ENCODE peak calls at places on chromosomes 5 and 9, in nine cellular contexts. One of them, this sample, is unnamed.

GRCh38 chr9:90458485-90458884 is 184.1 kb downstream of the DIRAS2 start:
- DNase-seq in HL-60: no peak
- DNase-seq in fibroblast of mammary gland: no peak
- DNase-seq in AG10803: no peak
- DNase-seq in lower leg skin: no peak
- DNase-seq in AG04450: no peak
- DNase-seq in heart left ventricle: no peak
- DNase-seq in sigmoid colon: no peak
- DNase-seq in GM12865: no peak
- DNase-seq in this sample: no peak

GRCh38 chr5:135177591-135177990 is 143.6 kb upstream of the PITX1 start:
- DNase-seq in HL-60: no peak
- DNase-seq in fibroblast of mammary gland: no peak
- DNase-seq in AG10803: no peak
- DNase-seq in lower leg skin: no peak
- DNase-seq in AG04450: no peak
- DNase-seq in heart left ventricle: no peak
- DNase-seq in sigmoid colon: no peak
- DNase-seq in GM12865: no peak
- DNase-seq in this sample: no peak

GRCh38 chr5:86974910-86975309 is 292.8 kb upstream of the RASA1 start:
- DNase-seq in HL-60: no peak
- DNase-seq in fibroblast of mammary gland: peak
- DNase-seq in AG10803: peak
- DNase-seq in lower leg skin: no peak
- DNase-seq in AG04450: no peak
- DNase-seq in heart left ventricle: no peak
- DNase-seq in sigmoid colon: no peak
- DNase-seq in GM12865: no peak
- DNase-seq in this sample: no peak

GRCh38 chr5:112656456-112656855 is 81.2 kb upstream of the APC start:
- DNase-seq in HL-60: no peak
- DNase-seq in fibroblast of mammary gland: no peak
- DNase-seq in AG10803: no peak
- DNase-seq in lower leg skin: no peak
- DNase-seq in AG04450: no peak
- DNase-seq in heart left ventricle: no peak
- DNase-seq in sigmoid colon: no peak
- DNase-seq in GM12865: no peak
- DNase-seq in this sample: no peak

GRCh38 chr5:111998871-111999270 is 241.9 kb upstream of the NREP start:
- DNase-seq in HL-60: no peak
- DNase-seq in fibroblast of mammary gland: no peak
- DNase-seq in AG10803: no peak
- DNase-seq in lower leg skin: no peak
- DNase-seq in AG04450: no peak
- DNase-seq in heart left ventricle: no peak
- DNase-seq in sigmoid colon: no peak
- DNase-seq in GM12865: no peak
- DNase-seq in this sample: no peak

GRCh38 chr5:95853490-95853889 is 31.0 kb upstream of the GLRX start:
- DNase-seq in HL-60: no peak
- DNase-seq in fibroblast of mammary gland: no peak
- DNase-seq in AG10803: no peak
- DNase-seq in lower leg skin: no peak
- DNase-seq in AG04450: no peak
- DNase-seq in heart left ventricle: no peak
- DNase-seq in sigmoid colon: peak
- DNase-seq in GM12865: no peak
- DNase-seq in this sample: no peak

GRCh38 chr9:37676411-37676830 is 25.7 kb downstream of the FRMPD1 start:
- DNase-seq in HL-60: no peak
- DNase-seq in fibroblast of mammary gland: no peak
- DNase-seq in AG10803: no peak
- DNase-seq in lower leg skin: no peak
- DNase-seq in AG04450: no peak
- DNase-seq in heart left ventricle: no peak
- DNase-seq in sigmoid colon: no peak
- DNase-seq in GM12865: no peak
- DNase-seq in this sample: peak

GRCh38 chr9:16062542-16063240 is 509.8 kb downstream of the CCDC171 start:
- DNase-seq in HL-60: no peak
- DNase-seq in fibroblast of mammary gland: peak
- DNase-seq in AG10803: peak
- DNase-seq in lower leg skin: no peak
- DNase-seq in AG04450: peak
- DNase-seq in heart left ventricle: no peak
- DNase-seq in sigmoid colon: no peak
- DNase-seq in GM12865: peak
- DNase-seq in this sample: peak

GRCh38 chr5:122078116-122078865 is at the start of gene LOX:
- DNase-seq in HL-60: no peak
- DNase-seq in fibroblast of mammary gland: peak
- DNase-seq in AG10803: peak
- DNase-seq in lower leg skin: peak
- DNase-seq in AG04450: peak
- DNase-seq in heart left ventricle: peak
- DNase-seq in sigmoid colon: peak
- DNase-seq in GM12865: no peak
- DNase-seq in this sample: peak

GRCh38 chr5:27472000-27472763 is 433.8 kb upstream of the CDH9 start:
- DNase-seq in HL-60: no peak
- DNase-seq in fibroblast of mammary gland: peak
- DNase-seq in AG10803: peak
- DNase-seq in lower leg skin: no peak
- DNase-seq in AG04450: no peak
- DNase-seq in heart left ventricle: no peak
- DNase-seq in sigmoid colon: no peak
- DNase-seq in GM12865: peak
- DNase-seq in this sample: peak

GRCh38 chr5:27474395-27474794 is 436.0 kb upstream of the CDH9 start:
- DNase-seq in HL-60: no peak
- DNase-seq in fibroblast of mammary gland: no peak
- DNase-seq in AG10803: no peak
- DNase-seq in lower leg skin: no peak
- DNase-seq in AG04450: no peak
- DNase-seq in heart left ventricle: no peak
- DNase-seq in sigmoid colon: no peak
- DNase-seq in GM12865: no peak
- DNase-seq in this sample: no peak

GRCh38 chr5:27474054-27474323 is 435.6 kb upstream of the CDH9 start:
- DNase-seq in HL-60: no peak
- DNase-seq in fibroblast of mammary gland: peak
- DNase-seq in AG10803: peak
- DNase-seq in lower leg skin: no peak
- DNase-seq in AG04450: no peak
- DNase-seq in heart left ventricle: no peak
- DNase-seq in sigmoid colon: no peak
- DNase-seq in GM12865: no peak
- DNase-seq in this sample: no peak

GRCh38 chr5:27472875-27473274 is 434.5 kb upstream of the CDH9 start:
- DNase-seq in HL-60: no peak
- DNase-seq in fibroblast of mammary gland: no peak
- DNase-seq in AG10803: peak
- DNase-seq in lower leg skin: no peak
- DNase-seq in AG04450: no peak
- DNase-seq in heart left ventricle: no peak
- DNase-seq in sigmoid colon: no peak
- DNase-seq in GM12865: peak
- DNase-seq in this sample: no peak

GRCh38 chr5:27473300-27474053 is 435.1 kb upstream of the CDH9 start:
- DNase-seq in HL-60: no peak
- DNase-seq in fibroblast of mammary gland: no peak
- DNase-seq in AG10803: no peak
- DNase-seq in lower leg skin: no peak
- DNase-seq in AG04450: no peak
- DNase-seq in heart left ventricle: no peak
- DNase-seq in sigmoid colon: no peak
- DNase-seq in GM12865: no peak
- DNase-seq in this sample: no peak
- H3K4me3 ChIP-seq in HL-60: no peak
- H3K4me3 ChIP-seq in fibroblast of mammary gland: peak
- H3K4me3 ChIP-seq in AG10803: peak
- H3K4me3 ChIP-seq in lower leg skin: no peak
- H3K4me3 ChIP-seq in AG04450: no peak
- H3K4me3 ChIP-seq in heart left ventricle: no peak
- H3K4me3 ChIP-seq in sigmoid colon: no peak
- H3K4me3 ChIP-seq in GM12865: peak
- H3K4me3 ChIP-seq in this sample: no peak

GRCh38 chr5:82419559-82420332 is 141.6 kb upstream of the RPS23 start:
- DNase-seq in HL-60: no peak
- DNase-seq in fibroblast of mammary gland: no peak
- DNase-seq in AG10803: no peak
- DNase-seq in lower leg skin: no peak
- DNase-seq in AG04450: no peak
- DNase-seq in heart left ventricle: no peak
- DNase-seq in sigmoid colon: no peak
- DNase-seq in GM12865: no peak
- DNase-seq in this sample: no peak

GRCh38 chr5:82418608-82418950 is 140.4 kb upstream of the RPS23 start:
- DNase-seq in HL-60: no peak
- DNase-seq in fibroblast of mammary gland: no peak
- DNase-seq in AG10803: no peak
- DNase-seq in lower leg skin: no peak
- DNase-seq in AG04450: no peak
- DNase-seq in heart left ventricle: no peak
- DNase-seq in sigmoid colon: no peak
- DNase-seq in GM12865: no peak
- DNase-seq in this sample: no peak

GRCh38 chr5:82422001-82422740 is 144.0 kb upstream of the RPS23 start:
- DNase-seq in HL-60: no peak
- DNase-seq in fibroblast of mammary gland: no peak
- DNase-seq in AG10803: no peak
- DNase-seq in lower leg skin: no peak
- DNase-seq in AG04450: no peak
- DNase-seq in heart left ventricle: no peak
- DNase-seq in sigmoid colon: no peak
- DNase-seq in GM12865: no peak
- DNase-seq in this sample: no peak

GRCh38 chr5:82422751-82423181 is 144.6 kb upstream of the RPS23 start:
- DNase-seq in HL-60: no peak
- DNase-seq in fibroblast of mammary gland: peak
- DNase-seq in AG10803: peak
- DNase-seq in lower leg skin: peak
- DNase-seq in AG04450: no peak
- DNase-seq in heart left ventricle: peak
- DNase-seq in sigmoid colon: peak
- DNase-seq in GM12865: no peak
- DNase-seq in this sample: peak

GRCh38 chr5:82421119-82421518 is 143.0 kb upstream of the RPS23 start:
- DNase-seq in HL-60: no peak
- DNase-seq in fibroblast of mammary gland: peak
- DNase-seq in AG10803: peak
- DNase-seq in lower leg skin: no peak
- DNase-seq in AG04450: peak
- DNase-seq in heart left ventricle: no peak
- DNase-seq in sigmoid colon: no peak
- DNase-seq in GM12865: no peak
- DNase-seq in this sample: peak
- TF ChIP-seq CTCF in HL-60: no peak
- TF ChIP-seq CTCF in fibroblast of mammary gland: peak
- TF ChIP-seq CTCF in AG10803: peak
- TF ChIP-seq CTCF in lower leg skin: no peak
- TF ChIP-seq CTCF in AG04450: peak
- TF ChIP-seq CTCF in heart left ventricle: no peak
- TF ChIP-seq CTCF in sigmoid colon: no peak
- TF ChIP-seq CTCF in GM12865: no peak
- TF ChIP-seq CTCF in this sample: peak

GRCh38 chr9:131406567-131407436 is 12.9 kb downstream of the PRRC2B start:
- DNase-seq in HL-60: no peak
- DNase-seq in fibroblast of mammary gland: no peak
- DNase-seq in AG10803: no peak
- DNase-seq in lower leg skin: no peak
- DNase-seq in AG04450: no peak
- DNase-seq in heart left ventricle: no peak
- DNase-seq in sigmoid colon: no peak
- DNase-seq in GM12865: no peak
- DNase-seq in this sample: peak
- H3K4me3 ChIP-seq in HL-60: no peak
- H3K4me3 ChIP-seq in fibroblast of mammary gland: no peak
- H3K4me3 ChIP-seq in AG10803: peak
- H3K4me3 ChIP-seq in lower leg skin: no peak
- H3K4me3 ChIP-seq in AG04450: peak
- H3K4me3 ChIP-seq in heart left ventricle: peak
- H3K4me3 ChIP-seq in sigmoid colon: peak
- H3K4me3 ChIP-seq in GM12865: no peak
- H3K4me3 ChIP-seq in this sample: no peak

GRCh38 chr5:81195334-81195929 is 37.7 kb upstream of the CKMT2 start:
- DNase-seq in HL-60: no peak
- DNase-seq in fibroblast of mammary gland: peak
- DNase-seq in AG10803: no peak
- DNase-seq in lower leg skin: no peak
- DNase-seq in AG04450: no peak
- DNase-seq in heart left ventricle: no peak
- DNase-seq in sigmoid colon: no peak
- DNase-seq in GM12865: no peak
- DNase-seq in this sample: no peak
- TF ChIP-seq CTCF in HL-60: no peak
- TF ChIP-seq CTCF in fibroblast of mammary gland: no peak
- TF ChIP-seq CTCF in AG10803: no peak
- TF ChIP-seq CTCF in lower leg skin: no peak
- TF ChIP-seq CTCF in AG04450: no peak
- TF ChIP-seq CTCF in heart left ventricle: no peak
- TF ChIP-seq CTCF in sigmoid colon: no peak
- TF ChIP-seq CTCF in GM12865: no peak
- TF ChIP-seq CTCF in this sample: no peak

DNA sequence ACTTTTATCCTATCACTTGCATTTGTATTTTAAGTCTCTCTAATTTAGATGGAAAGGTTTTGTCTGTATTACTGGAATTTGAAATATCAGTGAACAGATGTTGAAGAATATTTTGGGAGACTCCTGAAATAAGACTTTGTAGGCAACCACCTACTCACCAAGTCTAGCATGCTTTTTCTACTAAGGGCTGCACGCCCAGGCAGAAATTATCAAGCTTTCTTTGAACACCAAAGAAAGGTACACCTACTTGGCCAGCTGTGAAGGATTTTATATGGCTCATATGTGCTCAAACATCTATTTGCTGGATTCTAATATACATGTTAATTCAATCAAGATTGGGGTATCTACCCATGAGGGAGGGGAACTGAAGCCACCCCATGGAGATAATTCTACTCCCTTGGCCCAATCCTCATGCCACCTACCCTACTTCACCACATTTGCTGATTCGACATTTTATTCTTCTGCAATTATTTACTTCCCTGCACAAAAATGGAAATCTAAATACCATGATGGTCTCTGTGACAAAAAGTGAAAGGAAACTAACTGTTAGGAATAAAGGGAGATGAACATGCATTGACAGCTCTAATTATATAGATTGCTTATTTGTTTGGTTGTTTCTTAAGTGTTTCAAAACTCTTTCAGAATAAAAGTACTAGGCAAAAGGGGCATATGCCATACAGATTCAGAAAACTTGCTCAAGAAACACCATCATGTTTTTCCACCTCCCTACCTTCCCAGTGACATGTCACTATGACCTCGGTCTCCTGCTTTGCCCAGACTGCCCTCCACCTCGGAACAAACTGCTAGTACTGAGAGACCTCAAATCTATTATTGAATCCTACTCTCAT is 895 bp upstream of the MYOT start:
- DNase-seq in HL-60: no peak
- DNase-seq in fibroblast of mammary gland: no peak
- DNase-seq in AG10803: no peak
- DNase-seq in lower leg skin: no peak
- DNase-seq in AG04450: no peak
- DNase-seq in heart left ventricle: no peak
- DNase-seq in sigmoid colon: no peak
- DNase-seq in GM12865: no peak
- DNase-seq in this sample: no peak
- H3K4me3 ChIP-seq in HL-60: no peak
- H3K4me3 ChIP-seq in fibroblast of mammary gland: no peak
- H3K4me3 ChIP-seq in AG10803: no peak
- H3K4me3 ChIP-seq in lower leg skin: no peak
- H3K4me3 ChIP-seq in AG04450: no peak
- H3K4me3 ChIP-seq in heart left ventricle: no peak
- H3K4me3 ChIP-seq in sigmoid colon: no peak
- H3K4me3 ChIP-seq in GM12865: no peak
- H3K4me3 ChIP-seq in this sample: no peak

This sample was measured in astrocyte of the spinal cord.